ENCODE peak calls at places on chromosomes 2 and 18, in nine cellular contexts. C is astrocyte, R is Peyer's patch, D is foreskin fibroblast, Z is cardiac muscle cell, T is tibial nerve, L is sigmoid colon, G is left lung, W is pancreas. J is an unnamed sample.

GRCh38 chr18:59915606-59916005 is 15.8 kb downstream of the PMAIP1 start:
- DNase-seq in C (no peak), R (no peak), D (no peak), Z (no peak), T (no peak), L (no peak), G (no peak), W (no peak), J (no peak)

GRCh38 chr2:101406867-101407266 is 19.6 kb upstream of the CREG2 start:
- DNase-seq in C (peak; percentile 92), R (no peak), D (peak; percentile 94), Z (no peak), T (no peak), L (no peak), G (no peak), W (no peak), J (no peak)

GRCh38 chr2:226123307-226123706 is 676.3 kb downstream of the IRS1 start:
- DNase-seq in C (peak; percentile 63), R (no peak), D (peak; percentile 79), Z (no peak), T (no peak), L (no peak), G (no peak), W (no peak), J (no peak)

GRCh38 chr18:5440297-5440696 is 103.5 kb downstream of the EPB41L3 start:
- DNase-seq in C (no peak), R (no peak), D (peak; percentile 7), Z (no peak), T (no peak), L (no peak), G (no peak), W (no peak), J (no peak)

GRCh38 chr2:53515435-53516332 is 251.9 kb upstream of the CHAC2 start:
- DNase-seq in C (no peak), R (no peak), D (no peak), Z (peak; percentile 29), T (no peak), L (no peak), G (no peak), W (no peak), J (no peak)

GRCh38 chr2:181885096-181885495 is 6.4 kb upstream of the ITPRID2 start:
- DNase-seq in C (no peak), R (no peak), D (no peak), Z (no peak), T (no peak), L (no peak), G (no peak), W (no peak), J (no peak)

GRCh38 chr2:46020416-46020815 is 276.8 kb upstream of the EPAS1 start:
- DNase-seq in C (peak; percentile 83), R (no peak), D (peak; percentile 16), Z (no peak), T (no peak), L (no peak), G (no peak), W (no peak), J (no peak)

GRCh38 chr2:66851449-66851872 is 416.5 kb downstream of the MEIS1 start:
- DNase-seq in C (peak; percentile 91), R (no peak), D (peak; percentile 92), Z (no peak), T (no peak), L (peak; percentile 81), G (no peak), W (peak; percentile 60), J (no peak)

GRCh38 chr18:29169599-29169998 is 992.7 kb upstream of the CDH2 start:
- DNase-seq in C (no peak), R (no peak), D (no peak), Z (no peak), T (no peak), L (no peak), G (no peak), W (no peak), J (no peak)

GRCh38 chr2:16030206-16031054 is 90.1 kb downstream of the MYCN start:
- DNase-seq in C (no peak), R (no peak), D (no peak), Z (no peak), T (no peak), L (no peak), G (no peak), W (no peak), J (no peak)
- H3K4me3 ChIP-seq in C (no peak overlapping the region), R (no peak overlapping the region), D (no peak overlapping the region), Z (no peak overlapping the region), T (no peak overlapping the region), L (no peak overlapping the region), G (no peak overlapping the region), W (no peak overlapping the region), J (no peak overlapping the region)

GRCh38 chr2:15593327-15593705 is 1.6 kb downstream of the DDX1 start:
- DNase-seq in C (no peak), R (no peak), D (no peak), Z (no peak), T (no peak), L (no peak), G (no peak), W (no peak), J (no peak)
- H3K4me3 ChIP-seq in C (peak overlapping the region; percentile 79), R (peak overlapping the region; percentile 84), D (peak overlapping the region; percentile 91), Z (peak overlapping the region; percentile 55), T (no peak overlapping the region), L (no peak overlapping the region), G (no peak overlapping the region), W (no peak overlapping the region), J (no peak overlapping the region)

GRCh38 chr2:31233741-31234689 is at the start of gene EHD3:
- DNase-seq in C (peak; percentile 84), R (peak; percentile 78), D (peak; percentile 98), Z (peak; percentile 97), T (peak; percentile 49), L (peak; percentile 91), G (peak; percentile 96), W (peak; percentile 86), J (peak; percentile 89)
- H3K4me3 ChIP-seq in C (peak within 1 kb of the TSS; percentile 80), R (peak within 1 kb of the TSS; percentile 62), D (peak within 1 kb of the TSS; percentile 58), Z (peak within 1 kb of the TSS; percentile 54), T (peak within 1 kb of the TSS; percentile 37), L (peak within 1 kb of the TSS; percentile 28), G (peak within 1 kb of the TSS; percentile 85), W (peak within 1 kb of the TSS; percentile 53), J (peak within 1 kb of the TSS; percentile 37)

GRCh38 chr2:85277416-85278158 is 50.2 kb downstream of the TGOLN2 start:
- DNase-seq in C (peak; percentile 73), R (no peak), D (peak; percentile 92), Z (peak; percentile 66), T (no peak), L (peak; percentile 75), G (no peak), W (no peak), J (peak; percentile 93)
- H3K4me3 ChIP-seq in C (peak overlapping the region; percentile 7), R (no peak overlapping the region), D (peak overlapping the region; percentile 21), Z (no peak overlapping the region), T (no peak overlapping the region), L (no peak overlapping the region), G (no peak overlapping the region), W (no peak overlapping the region), J (no peak overlapping the region)

DNA sequence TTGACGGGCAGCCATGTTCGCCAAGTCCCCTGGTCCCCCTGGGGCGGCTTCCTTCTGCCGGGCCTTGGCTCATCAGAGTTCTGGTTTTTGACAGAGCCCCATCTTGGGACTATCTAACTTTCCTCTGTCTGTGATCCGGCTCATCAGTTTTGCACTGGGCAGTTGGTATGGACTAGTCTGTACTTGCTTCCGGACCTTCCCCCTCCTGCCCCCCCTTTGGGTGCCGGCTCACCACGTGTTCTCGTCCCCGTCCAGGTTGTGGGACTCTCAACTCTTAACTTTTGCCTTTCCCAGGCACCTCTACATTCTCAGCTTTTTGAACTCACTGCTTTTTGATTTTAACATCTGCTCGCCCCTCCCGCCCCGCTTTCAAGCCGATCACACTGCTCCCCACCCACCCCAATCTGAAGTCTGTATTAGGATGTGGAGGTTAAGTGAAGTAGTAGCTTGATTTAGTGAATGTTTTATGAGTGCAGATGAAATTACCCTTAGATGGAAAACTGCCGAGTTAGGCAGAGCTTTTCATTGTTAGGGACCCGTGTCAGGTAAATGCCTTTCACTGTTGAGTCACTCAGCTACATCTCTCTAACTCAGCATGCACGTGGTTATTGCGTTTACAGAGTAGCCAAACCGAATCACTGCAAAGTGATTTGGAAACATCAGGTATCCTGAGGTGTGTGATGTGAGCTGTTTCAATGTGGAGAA is 874 bp downstream of the WDR43 start:
- DNase-seq in C (peak; percentile 46), R (no peak), D (peak; percentile 62), Z (peak; percentile 13), T (no peak), L (peak; percentile 69), G (no peak), W (no peak), J (no peak)
- H3K4me3 ChIP-seq in C (peak overlapping the region; percentile 88), R (peak overlapping the region; percentile 100), D (peak overlapping the region; percentile 93), Z (peak overlapping the region; percentile 99), T (peak overlapping the region; percentile 97), L (peak overlapping the region; percentile 75), G (peak overlapping the region; percentile 99), W (peak overlapping the region; percentile 99), J (peak overlapping the region; percentile 92)

GRCh38 chr18:72544092-72544886 is at the start of gene CBLN2:
- DNase-seq in C (peak; percentile 41), R (peak; percentile 55), D (peak; percentile 82), Z (peak; percentile 92), T (no peak), L (no peak), G (peak; percentile 85), W (peak; percentile 35), J (peak; percentile 64)
- H3K4me3 ChIP-seq in C (peak within 1 kb of the TSS; percentile 44), R (peak within 1 kb of the TSS; percentile 21), D (no peak within 1 kb of the TSS), Z (peak within 1 kb of the TSS; percentile 42), T (no peak within 1 kb of the TSS), L (no peak within 1 kb of the TSS), G (no peak within 1 kb of the TSS), W (no peak within 1 kb of the TSS), J (no peak within 1 kb of the TSS)

GRCh38 chr2:80303006-80303741 is 1.4 kb downstream of the LRRTM1 start:
- DNase-seq in C (no peak), R (no peak), D (peak; percentile 17), Z (peak; percentile 47), T (no peak), L (no peak), G (peak; percentile 69), W (no peak), J (no peak)
- H3K4me3 ChIP-seq in C (no peak overlapping the region), R (peak overlapping the region; percentile 41), D (no peak overlapping the region), Z (peak overlapping the region; percentile 58), T (peak overlapping the region; percentile 17), L (no peak overlapping the region), G (no peak overlapping the region), W (no peak overlapping the region), J (no peak overlapping the region)

GRCh38 chr2:79373359-79374115 is 139.3 kb upstream of the CTNNA2 start:
- DNase-seq in C (no peak), R (no peak), D (no peak), Z (no peak), T (no peak), L (no peak), G (no peak), W (no peak), J (no peak)

GRCh38 chr2:79370976-79371550 is 141.8 kb upstream of the CTNNA2 start:
- DNase-seq in C (no peak), R (no peak), D (no peak), Z (no peak), T (no peak), L (no peak), G (no peak), W (no peak), J (no peak)

GRCh38 chr2:79375817-79376216 is 137.0 kb upstream of the CTNNA2 start:
- DNase-seq in C (no peak), R (no peak), D (no peak), Z (no peak), T (no peak), L (no peak), G (no peak), W (no peak), J (no peak)
- H3K4me3 ChIP-seq in C (no peak overlapping the region), R (no peak overlapping the region), D (no peak overlapping the region), Z (no peak overlapping the region), T (no peak overlapping the region), L (no peak overlapping the region), G (no peak overlapping the region), W (no peak overlapping the region), J (no peak overlapping the region)

J was measured in RWPE2.